ENCODE peak calls at places on chromosomes 5 and 9, in ten cellular contexts. I, R, S, U, E, Z, V, O, T and D are unnamed samples. For H3K4me1 and H3K9me3, the result is how much of the 10 kb centered on the place peaks cover.

GRCh38 chr5:143638654-143639053 is 173.3 kb upstream of the HMHB1 start:
- DNase-seq in I (no peak), R (no peak), S (no peak), U (no peak), E (no peak), Z (no peak), V (no peak), O (no peak), T (no peak), D (no peak)

GRCh38 chr9:113599647-113600476 is 136.3 kb downstream of the RGS3 start:
- DNase-seq in I (no peak), R (peak), S (peak), U (no peak), E (no peak), Z (no peak), V (no peak), O (peak), T (peak), D (no peak)

GRCh38 chr5:148599187-148599586 is 55.1 kb downstream of the HTR4 start:
- DNase-seq in I (no peak), R (no peak), S (no peak), U (no peak), E (no peak), Z (no peak), V (no peak), O (no peak), T (no peak), D (no peak)

GRCh38 chr5:116388564-116389258 is 185.9 kb downstream of the SEMA6A start:
- DNase-seq in I (no peak), R (no peak), S (no peak), U (peak), E (no peak), Z (no peak), V (no peak), O (no peak), T (no peak), D (no peak)

GRCh38 chr5:57653636-57654290 is 171.2 kb upstream of the ACTBL2 start:
- DNase-seq in I (no peak), R (no peak), S (no peak), U (no peak), E (no peak), Z (no peak), V (no peak), O (no peak), T (no peak), D (no peak)

GRCh38 chr5:136089804-136090203 is 42.8 kb upstream of the SMAD5 start:
- DNase-seq in I (no peak), R (no peak), S (no peak), U (no peak), E (no peak), Z (no peak), V (peak), O (no peak), T (no peak), D (no peak)

GRCh38 chr5:147098233-147098790 is 136.5 kb upstream of the STK32A start:
- DNase-seq in I (peak), R (no peak), S (no peak), U (no peak), E (peak), Z (no peak), V (no peak), O (no peak), T (peak), D (no peak)

GRCh38 chr9:128104171-128104618 is 23.3 kb downstream of the PTGES2 start:
- DNase-seq in I (no peak), R (peak), S (peak), U (no peak), E (no peak), Z (no peak), V (no peak), O (peak), T (peak), D (no peak)

GRCh38 chr5:20694121-20694520 is 706.1 kb upstream of the CDH18 start:
- DNase-seq in I (peak), R (no peak), S (no peak), U (no peak), E (no peak), Z (no peak), V (no peak), O (no peak), T (no peak), D (no peak)

GRCh38 chr5:39211773-39212172 is 7.6 kb downstream of the FYB1 start:
- DNase-seq in I (no peak), R (no peak), S (no peak), U (no peak), E (no peak), Z (peak), V (no peak), O (no peak), T (no peak), D (peak)

GRCh38 chr5:39206630-39207319 is 12.6 kb downstream of the FYB1 start:
- DNase-seq in I (no peak), R (no peak), S (no peak), U (no peak), E (no peak), Z (no peak), V (no peak), O (no peak), T (no peak), D (no peak)

GRCh38 chr5:39208471-39208870 is 10.9 kb downstream of the FYB1 start:
- DNase-seq in I (no peak), R (no peak), S (no peak), U (no peak), E (no peak), Z (no peak), V (no peak), O (no peak), T (no peak), D (no peak)

GRCh38 chr5:39207628-39208027 is 11.7 kb downstream of the FYB1 start:
- DNase-seq in I (no peak), R (no peak), S (no peak), U (no peak), E (no peak), Z (no peak), V (peak), O (no peak), T (no peak), D (no peak)

GRCh38 chr5:39209924-39210323 is 9.4 kb downstream of the FYB1 start:
- DNase-seq in I (no peak), R (no peak), S (no peak), U (no peak), E (no peak), Z (peak), V (no peak), O (no peak), T (no peak), D (peak)
- H3K4me1 ChIP-seq in I (under half), R (under half), S (under half), U (under half), E (under half), Z (half or more), V (under half), O (under half), T (under half), D (half or more)

GRCh38 chr5:178940569-178941360 is at the start of gene ZNF454:
- DNase-seq in I (no peak), R (peak), S (peak), U (peak), E (peak), Z (no peak), V (peak), O (peak), T (no peak), D (no peak)

DNA sequence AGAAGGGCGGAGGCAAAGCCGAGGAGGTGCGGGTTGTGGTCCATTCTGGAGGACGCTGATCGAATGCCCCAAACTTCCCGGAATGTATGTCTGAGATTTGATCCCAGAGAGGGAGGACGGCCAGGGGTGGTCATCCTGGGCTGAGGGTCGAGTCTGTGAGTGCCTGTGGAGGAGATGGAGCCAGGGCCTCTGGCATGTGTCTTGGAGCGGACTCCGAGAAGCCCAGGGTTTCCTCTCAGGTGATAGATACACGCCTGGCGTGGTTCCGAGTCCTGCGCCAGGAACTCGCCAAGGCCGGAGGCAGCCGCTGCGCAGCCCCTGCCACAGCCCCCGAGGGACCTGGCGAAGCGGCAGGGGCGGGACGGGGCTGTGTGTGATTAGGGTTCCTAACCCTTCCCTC is 363 bp downstream of the ZNF454 start:
- DNase-seq in I (no peak), R (peak), S (peak), U (no peak), E (no peak), Z (no peak), V (peak), O (peak), T (no peak), D (no peak)
- H3K9me3 ChIP-seq in I (half or more), R (under half), S (half or more), U (half or more), E (half or more), Z (under half), V (under half), O (under half), T (under half), D (half or more)

GRCh38 chr9:34335376-34335775 is 6.0 kb downstream of the NUDT2 start:
- DNase-seq in I (no peak), R (no peak), S (no peak), U (no peak), E (no peak), Z (no peak), V (no peak), O (no peak), T (no peak), D (no peak)
- H3K27ac ChIP-seq in I (no peak), R (no peak), S (no peak), U (no peak), E (no peak), Z (no peak), V (no peak), O (no peak), T (no peak), D (no peak)

DNA sequence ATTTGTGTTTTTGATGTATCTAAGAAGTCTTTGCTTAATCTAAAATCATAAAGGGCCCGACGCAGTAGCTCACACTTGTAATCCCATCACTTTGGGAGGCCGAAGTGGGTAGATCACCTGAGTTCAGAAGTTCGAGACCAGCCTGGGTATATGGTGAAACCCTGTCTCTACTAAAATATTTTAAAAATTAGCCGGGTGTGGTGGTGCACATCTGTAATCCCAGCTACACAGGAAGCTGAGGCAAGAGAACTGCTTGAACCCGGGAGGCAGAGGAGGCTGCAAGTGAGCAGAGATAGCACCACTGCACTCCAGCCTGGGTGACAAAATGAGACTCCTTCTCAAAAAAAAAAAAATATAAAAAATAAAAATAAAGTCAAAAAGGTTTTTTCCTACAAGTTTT is 9.6 kb downstream of the IL6ST start:
- DNase-seq in I (no peak), R (no peak), S (no peak), U (no peak), E (no peak), Z (no peak), V (no peak), O (no peak), T (no peak), D (no peak)
- H3K4me1 ChIP-seq in I (under half), R (under half), S (half or more), U (under half), E (under half), Z (half or more), V (under half), O (under half), T (under half), D (half or more)

GRCh38 chr9:102855646-102856045 is 139.5 kb upstream of the CYLC2 start:
- DNase-seq in I (no peak), R (no peak), S (no peak), U (no peak), E (no peak), Z (no peak), V (no peak), O (no peak), T (no peak), D (no peak)
- H3K9me3 ChIP-seq in I (under half), R (under half), S (under half), U (under half), E (under half), Z (under half), V (under half), O (under half), T (under half), D (under half)